ENCODE peak calls at places on chromosomes 1 and 21, in eight cellular contexts. W is kidney; P is HTR-8/SVneo; L is mucosa of gallbladder; K is NCI-H1417 treated with DMSO at 0.1 percent for 48 hours; S is SK-MEL-5; I is A172; Y is stimulated activated CD8-positive, alpha-beta memory T cell treated with anti-CD3 and anti-CD28 coated beads, Interleukin-7, amount 100 ng/mL, for 1 hour. J is an unnamed sample.

GRCh38 chr1:172499636-172500141 is 33.3 kb upstream of the SUCO start:
- DNase-seq in P (peak), Y (no peak), W (no peak), I (peak), L (peak), K (no peak), S (peak), J (no peak)

GRCh38 chr1:236063919-236064673 is 794 bp downstream of the NID1 start:
- DNase-seq in L (peak), P (peak), K (no peak), S (no peak), W (peak), I (peak), Y (no peak), J (peak)

GRCh38 chr1:165903672-165904071 is 76.3 kb downstream of the UCK2 start:
- DNase-seq in W (no peak), S (peak), L (peak), Y (no peak), P (peak), K (no peak), I (peak), J (peak)

GRCh38 chr21:41054206-41054605 is 113.8 kb upstream of the BACE2 start:
- DNase-seq in K (no peak), L (no peak), S (no peak), P (no peak), I (no peak), Y (no peak), W (no peak), J (no peak)

GRCh38 chr1:60345621-60346020 is 272.1 kb upstream of the C1orf87 start:
- DNase-seq in I (no peak), W (no peak), P (no peak), S (no peak), K (no peak), L (no peak), Y (no peak), J (peak)

GRCh38 chr1:16245476-16246196 is 8.7 kb upstream of the CPLANE2 start:
- DNase-seq in P (no peak), I (no peak), W (no peak), S (no peak), K (no peak), L (no peak), Y (no peak), J (no peak)

GRCh38 chr1:116178837-116179236 is 67.6 kb downstream of the MAB21L3 start:
- DNase-seq in S (no peak), I (no peak), K (no peak), L (no peak), Y (no peak), P (no peak), W (no peak), J (no peak)

GRCh38 chr1:83113686-83114085 is 885.2 kb downstream of the TTLL7 start:
- DNase-seq in P (no peak), Y (no peak), W (no peak), S (no peak), K (no peak), L (no peak), I (peak), J (no peak)

GRCh38 chr1:151867321-151867720 is 13.8 kb upstream of the THEM5 start:
- DNase-seq in L (no peak), S (no peak), P (no peak), W (no peak), K (no peak), Y (no peak), I (no peak), J (no peak)

GRCh38 chr1:33641099-33641830 is 168.8 kb downstream of the ZSCAN20 start:
- DNase-seq in K (no peak), S (peak), L (no peak), I (no peak), W (no peak), Y (no peak), P (peak), J (peak)

GRCh38 chr1:244371294-244372141 is 80.2 kb downstream of the ADSS2 start:
- DNase-seq in K (no peak), L (no peak), W (no peak), Y (no peak), S (no peak), P (no peak), I (no peak), J (no peak)

GRCh38 chr1:45999507-45999906 is 132.9 kb downstream of the PIK3R3 start:
- DNase-seq in S (no peak), W (no peak), P (no peak), I (no peak), L (no peak), Y (no peak), K (no peak), J (peak)

GRCh38 chr1:16189921-16190499 is 22.4 kb downstream of the ARHGEF19 start:
- DNase-seq in I (no peak), K (no peak), W (peak), P (no peak), Y (no peak), S (no peak), L (no peak), J (peak)

GRCh38 chr1:240155605-240156004 is 63.9 kb downstream of the FMN2 start:
- DNase-seq in I (no peak), P (no peak), S (no peak), Y (no peak), W (no peak), K (no peak), L (no peak), J (no peak)

GRCh38 chr21:15706686-15707085 is 23.1 kb upstream of the USP25 start:
- DNase-seq in P (peak), I (peak), K (no peak), W (no peak), L (peak), Y (no peak), S (no peak), J (peak)

GRCh38 chr1:42765832-42766722 is 751 bp downstream of the P3H1 start:
- DNase-seq in W (no peak), L (peak), I (peak), P (peak), Y (no peak), K (no peak), S (peak), J (peak)

GRCh38 chr21:25970254-25970930 is 200.2 kb downstream of the APP start:
- DNase-seq in I (no peak), Y (no peak), K (no peak), S (peak), P (no peak), W (no peak), L (no peak), J (no peak)

GRCh38 chr1:236868625-236869467 is 73.8 kb downstream of the MTR start:
- DNase-seq in I (peak), K (no peak), P (peak), Y (peak), W (no peak), L (peak), S (peak), J (peak)

GRCh38 chr1:206655471-206655882 is 20.1 kb downstream of the DYRK3 start:
- DNase-seq in L (peak), P (no peak), Y (no peak), S (no peak), W (peak), I (no peak), K (no peak), J (no peak)

GRCh38 chr21:17462276-17462981 is 50.4 kb upstream of the CXADR start:
- DNase-seq in L (peak), Y (no peak), I (no peak), W (no peak), S (peak), P (no peak), K (no peak), J (no peak)

GRCh38 chr1:232555581-232556189 is 74.2 kb downstream of the SIPA1L2 start:
- DNase-seq in K (no peak), Y (no peak), L (no peak), P (no peak), I (no peak), W (no peak), S (no peak), J (no peak)

GRCh38 chr1:98487620-98488019 is 173.9 kb upstream of the SNX7 start:
- DNase-seq in S (no peak), K (no peak), I (no peak), W (no peak), P (no peak), L (no peak), Y (no peak), J (no peak)